ENCODE peak calls at places on chromosome 15, in four cellular contexts. One of them, this sample, is unnamed.

GRCh38 chr15:67072951-67073350 is 7.5 kb downstream of the SMAD3 start:
- DNase-seq in GM12878: no peak
- DNase-seq in fibroblast of the conjunctiva: no peak
- DNase-seq in stimulated activated effector memory CD8-positive, alpha-beta T cell treated with anti-CD3 and anti-CD28 coated beads, Interleukin-12 subunit alpha, Interleukin-12 subunit beta, amount 100 ng/mL, for 72 hours: no peak
- DNase-seq in this sample: no peak

GRCh38 chr15:69303337-69304175 is 4.8 kb downstream of the PAQR5 start:
- DNase-seq in GM12878: no peak
- DNase-seq in fibroblast of the conjunctiva: no peak
- DNase-seq in stimulated activated effector memory CD8-positive, alpha-beta T cell treated with anti-CD3 and anti-CD28 coated beads, Interleukin-12 subunit alpha, Interleukin-12 subunit beta, amount 100 ng/mL, for 72 hours: no peak
- DNase-seq in this sample: no peak

GRCh38 chr15:101028321-101028720 is 109.2 kb downstream of the LRRK1 start:
- DNase-seq in GM12878: no peak
- DNase-seq in fibroblast of the conjunctiva: no peak
- DNase-seq in stimulated activated effector memory CD8-positive, alpha-beta T cell treated with anti-CD3 and anti-CD28 coated beads, Interleukin-12 subunit alpha, Interleukin-12 subunit beta, amount 100 ng/mL, for 72 hours: no peak
- DNase-seq in this sample: no peak

GRCh38 chr15:80996247-80996646 is 4.5 kb upstream of the TLNRD1 start:
- DNase-seq in GM12878: no peak
- DNase-seq in fibroblast of the conjunctiva: no peak
- DNase-seq in stimulated activated effector memory CD8-positive, alpha-beta T cell treated with anti-CD3 and anti-CD28 coated beads, Interleukin-12 subunit alpha, Interleukin-12 subunit beta, amount 100 ng/mL, for 72 hours: no peak
- DNase-seq in this sample: no peak

GRCh38 chr15:84606653-84607120 is 5.9 kb downstream of the ZSCAN2 start:
- DNase-seq in GM12878: no peak
- DNase-seq in fibroblast of the conjunctiva: no peak
- DNase-seq in stimulated activated effector memory CD8-positive, alpha-beta T cell treated with anti-CD3 and anti-CD28 coated beads, Interleukin-12 subunit alpha, Interleukin-12 subunit beta, amount 100 ng/mL, for 72 hours: no peak
- DNase-seq in this sample: no peak

GRCh38 chr15:53586815-53587214 is 172.6 kb downstream of the WDR72 start:
- DNase-seq in GM12878: no peak
- DNase-seq in fibroblast of the conjunctiva: no peak
- DNase-seq in stimulated activated effector memory CD8-positive, alpha-beta T cell treated with anti-CD3 and anti-CD28 coated beads, Interleukin-12 subunit alpha, Interleukin-12 subunit beta, amount 100 ng/mL, for 72 hours: no peak
- DNase-seq in this sample: no peak

GRCh38 chr15:35624881-35625280 is 78.9 kb upstream of the DPH6 start:
- DNase-seq in GM12878: no peak
- DNase-seq in fibroblast of the conjunctiva: peak
- DNase-seq in stimulated activated effector memory CD8-positive, alpha-beta T cell treated with anti-CD3 and anti-CD28 coated beads, Interleukin-12 subunit alpha, Interleukin-12 subunit beta, amount 100 ng/mL, for 72 hours: no peak
- DNase-seq in this sample: no peak

GRCh38 chr15:100211855-100212850 is 129.6 kb downstream of the ADAMTS17 start:
- DNase-seq in GM12878: no peak
- DNase-seq in fibroblast of the conjunctiva: no peak
- DNase-seq in stimulated activated effector memory CD8-positive, alpha-beta T cell treated with anti-CD3 and anti-CD28 coated beads, Interleukin-12 subunit alpha, Interleukin-12 subunit beta, amount 100 ng/mL, for 72 hours: no peak
- DNase-seq in this sample: no peak

GRCh38 chr15:68699881-68700394 is 120.8 kb downstream of the ANP32A start:
- DNase-seq in GM12878: no peak
- DNase-seq in fibroblast of the conjunctiva: no peak
- DNase-seq in stimulated activated effector memory CD8-positive, alpha-beta T cell treated with anti-CD3 and anti-CD28 coated beads, Interleukin-12 subunit alpha, Interleukin-12 subunit beta, amount 100 ng/mL, for 72 hours: no peak
- DNase-seq in this sample: no peak

GRCh38 chr15:77416954-77417353 is 3.0 kb downstream of the PEAK1 start:
- DNase-seq in GM12878: no peak
- DNase-seq in fibroblast of the conjunctiva: no peak
- DNase-seq in stimulated activated effector memory CD8-positive, alpha-beta T cell treated with anti-CD3 and anti-CD28 coated beads, Interleukin-12 subunit alpha, Interleukin-12 subunit beta, amount 100 ng/mL, for 72 hours: no peak
- DNase-seq in this sample: no peak

GRCh38 chr15:73617910-73618309 is 15.3 kb downstream of the NPTN start:
- DNase-seq in GM12878: no peak
- DNase-seq in fibroblast of the conjunctiva: no peak
- DNase-seq in stimulated activated effector memory CD8-positive, alpha-beta T cell treated with anti-CD3 and anti-CD28 coated beads, Interleukin-12 subunit alpha, Interleukin-12 subunit beta, amount 100 ng/mL, for 72 hours: no peak
- DNase-seq in this sample: no peak

GRCh38 chr15:90413411-90414379 is 25.7 kb downstream of the IQGAP1 start:
- DNase-seq in GM12878: no peak
- DNase-seq in fibroblast of the conjunctiva: peak
- DNase-seq in stimulated activated effector memory CD8-positive, alpha-beta T cell treated with anti-CD3 and anti-CD28 coated beads, Interleukin-12 subunit alpha, Interleukin-12 subunit beta, amount 100 ng/mL, for 72 hours: no peak
- DNase-seq in this sample: no peak

GRCh38 chr15:28969511-28970085 is 83.8 kb downstream of the APBA2 start:
- DNase-seq in GM12878: no peak
- DNase-seq in fibroblast of the conjunctiva: no peak
- DNase-seq in stimulated activated effector memory CD8-positive, alpha-beta T cell treated with anti-CD3 and anti-CD28 coated beads, Interleukin-12 subunit alpha, Interleukin-12 subunit beta, amount 100 ng/mL, for 72 hours: no peak
- DNase-seq in this sample: no peak

GRCh38 chr15:70493787-70494514 is 269.4 kb downstream of the UACA start:
- DNase-seq in GM12878: no peak
- DNase-seq in fibroblast of the conjunctiva: no peak
- DNase-seq in stimulated activated effector memory CD8-positive, alpha-beta T cell treated with anti-CD3 and anti-CD28 coated beads, Interleukin-12 subunit alpha, Interleukin-12 subunit beta, amount 100 ng/mL, for 72 hours: no peak
- DNase-seq in this sample: no peak

GRCh38 chr15:49675051-49675450 is 54.2 kb downstream of the DTWD1 start:
- DNase-seq in GM12878: no peak
- DNase-seq in fibroblast of the conjunctiva: peak
- DNase-seq in stimulated activated effector memory CD8-positive, alpha-beta T cell treated with anti-CD3 and anti-CD28 coated beads, Interleukin-12 subunit alpha, Interleukin-12 subunit beta, amount 100 ng/mL, for 72 hours: no peak
- DNase-seq in this sample: peak

GRCh38 chr15:48965972-48966371 is 2.3 kb upstream of the SHC4 start:
- DNase-seq in GM12878: peak
- DNase-seq in fibroblast of the conjunctiva: no peak
- DNase-seq in stimulated activated effector memory CD8-positive, alpha-beta T cell treated with anti-CD3 and anti-CD28 coated beads, Interleukin-12 subunit alpha, Interleukin-12 subunit beta, amount 100 ng/mL, for 72 hours: no peak
- DNase-seq in this sample: peak

GRCh38 chr15:45429974-45430792 is 51.8 kb upstream of the GATM start:
- DNase-seq in GM12878: no peak
- DNase-seq in fibroblast of the conjunctiva: no peak
- DNase-seq in stimulated activated effector memory CD8-positive, alpha-beta T cell treated with anti-CD3 and anti-CD28 coated beads, Interleukin-12 subunit alpha, Interleukin-12 subunit beta, amount 100 ng/mL, for 72 hours: peak
- DNase-seq in this sample: no peak

GRCh38 chr15:85625856-85626255 is 168.9 kb downstream of the KLHL25 start:
- DNase-seq in GM12878: no peak
- DNase-seq in fibroblast of the conjunctiva: no peak
- DNase-seq in stimulated activated effector memory CD8-positive, alpha-beta T cell treated with anti-CD3 and anti-CD28 coated beads, Interleukin-12 subunit alpha, Interleukin-12 subunit beta, amount 100 ng/mL, for 72 hours: peak
- DNase-seq in this sample: no peak

GRCh38 chr15:37783290-37783689 is 151.2 kb upstream of the TMCO5A start:
- DNase-seq in GM12878: no peak
- DNase-seq in fibroblast of the conjunctiva: no peak
- DNase-seq in stimulated activated effector memory CD8-positive, alpha-beta T cell treated with anti-CD3 and anti-CD28 coated beads, Interleukin-12 subunit alpha, Interleukin-12 subunit beta, amount 100 ng/mL, for 72 hours: no peak
- DNase-seq in this sample: no peak

GRCh38 chr15:94930441-94930840 is 699.1 kb downstream of the MCTP2 start:
- DNase-seq in GM12878: no peak
- DNase-seq in fibroblast of the conjunctiva: no peak
- DNase-seq in stimulated activated effector memory CD8-positive, alpha-beta T cell treated with anti-CD3 and anti-CD28 coated beads, Interleukin-12 subunit alpha, Interleukin-12 subunit beta, amount 100 ng/mL, for 72 hours: no peak
- DNase-seq in this sample: no peak

GRCh38 chr15:66288093-66288492 is 5.3 kb upstream of the DIS3L start:
- DNase-seq in GM12878: no peak
- DNase-seq in fibroblast of the conjunctiva: no peak
- DNase-seq in stimulated activated effector memory CD8-positive, alpha-beta T cell treated with anti-CD3 and anti-CD28 coated beads, Interleukin-12 subunit alpha, Interleukin-12 subunit beta, amount 100 ng/mL, for 72 hours: no peak
- DNase-seq in this sample: no peak

GRCh38 chr15:52114656-52115055 is 2.1 kb upstream of the BCL2L10 start:
- DNase-seq in GM12878: no peak
- DNase-seq in fibroblast of the conjunctiva: no peak
- DNase-seq in stimulated activated effector memory CD8-positive, alpha-beta T cell treated with anti-CD3 and anti-CD28 coated beads, Interleukin-12 subunit alpha, Interleukin-12 subunit beta, amount 100 ng/mL, for 72 hours: no peak
- DNase-seq in this sample: no peak

GRCh38 chr15:41501191-41501917 is 7.7 kb downstream of the ITPKA start:
- DNase-seq in GM12878: no peak
- DNase-seq in fibroblast of the conjunctiva: no peak
- DNase-seq in stimulated activated effector memory CD8-positive, alpha-beta T cell treated with anti-CD3 and anti-CD28 coated beads, Interleukin-12 subunit alpha, Interleukin-12 subunit beta, amount 100 ng/mL, for 72 hours: no peak
- DNase-seq in this sample: no peak

GRCh38 chr15:64806509-64806908 is 18.9 kb downstream of the PIF1 start:
- DNase-seq in GM12878: no peak
- DNase-seq in fibroblast of the conjunctiva: no peak
- DNase-seq in stimulated activated effector memory CD8-positive, alpha-beta T cell treated with anti-CD3 and anti-CD28 coated beads, Interleukin-12 subunit alpha, Interleukin-12 subunit beta, amount 100 ng/mL, for 72 hours: no peak
- DNase-seq in this sample: no peak